ENCODE peak calls at places on chromosomes 7 and 10, in six cellular contexts. One of them, this sample, is unnamed.

GRCh38 chr10:60238408-60239100 is 151.1 kb downstream of the ANK3 start:
- DNase-seq in cardiac muscle cell: peak
- DNase-seq in AG04450: peak
- DNase-seq in right atrium auricular region: no peak
- DNase-seq in esophagus squamous epithelium: no peak
- DNase-seq in pancreas: no peak
- DNase-seq in this sample: no peak

GRCh38 chr7:135721198-135721820 is 6.7 kb downstream of the SLC13A4 start:
- DNase-seq in cardiac muscle cell: no peak
- DNase-seq in AG04450: no peak
- DNase-seq in right atrium auricular region: no peak
- DNase-seq in esophagus squamous epithelium: no peak
- DNase-seq in pancreas: no peak
- DNase-seq in this sample: no peak

GRCh38 chr7:114819629-114820362 is 102.1 kb upstream of the MDFIC start:
- DNase-seq in cardiac muscle cell: peak
- DNase-seq in AG04450: peak
- DNase-seq in right atrium auricular region: no peak
- DNase-seq in esophagus squamous epithelium: no peak
- DNase-seq in pancreas: no peak
- DNase-seq in this sample: no peak

GRCh38 chr7:156109988-156110387 is 297.7 kb upstream of the SHH start:
- DNase-seq in cardiac muscle cell: no peak
- DNase-seq in AG04450: no peak
- DNase-seq in right atrium auricular region: no peak
- DNase-seq in esophagus squamous epithelium: no peak
- DNase-seq in pancreas: no peak
- DNase-seq in this sample: no peak

GRCh38 chr10:58435297-58435696 is 50.1 kb downstream of the TFAM start:
- DNase-seq in cardiac muscle cell: peak
- DNase-seq in AG04450: peak
- DNase-seq in right atrium auricular region: peak
- DNase-seq in esophagus squamous epithelium: no peak
- DNase-seq in pancreas: no peak
- DNase-seq in this sample: no peak

GRCh38 chr7:6628045-6628444 is 9.1 kb upstream of the ZNF316 start:
- DNase-seq in cardiac muscle cell: no peak
- DNase-seq in AG04450: no peak
- DNase-seq in right atrium auricular region: no peak
- DNase-seq in esophagus squamous epithelium: no peak
- DNase-seq in pancreas: no peak
- DNase-seq in this sample: no peak

GRCh38 chr10:50421026-50421719 is 169.9 kb upstream of the ASAH2 start:
- DNase-seq in cardiac muscle cell: peak
- DNase-seq in AG04450: no peak
- DNase-seq in right atrium auricular region: no peak
- DNase-seq in esophagus squamous epithelium: no peak
- DNase-seq in pancreas: no peak
- DNase-seq in this sample: no peak

GRCh38 chr7:48454750-48455192 is 283.5 kb downstream of the ABCA13 start:
- DNase-seq in cardiac muscle cell: no peak
- DNase-seq in AG04450: no peak
- DNase-seq in right atrium auricular region: no peak
- DNase-seq in esophagus squamous epithelium: no peak
- DNase-seq in pancreas: peak
- DNase-seq in this sample: no peak

GRCh38 chr7:159034988-159035387 is 109.7 kb downstream of the VIPR2 start:
- DNase-seq in cardiac muscle cell: no peak
- DNase-seq in AG04450: no peak
- DNase-seq in right atrium auricular region: peak
- DNase-seq in esophagus squamous epithelium: no peak
- DNase-seq in pancreas: no peak
- DNase-seq in this sample: no peak

GRCh38 chr7:95199779-95200558 is 124.4 kb downstream of the PON1 start:
- DNase-seq in cardiac muscle cell: peak
- DNase-seq in AG04450: peak
- DNase-seq in right atrium auricular region: peak
- DNase-seq in esophagus squamous epithelium: no peak
- DNase-seq in pancreas: no peak
- DNase-seq in this sample: peak

GRCh38 chr10:86955501-86956194 is 1.8 kb downstream of the MMRN2 start:
- DNase-seq in cardiac muscle cell: no peak
- DNase-seq in AG04450: no peak
- DNase-seq in right atrium auricular region: no peak
- DNase-seq in esophagus squamous epithelium: no peak
- DNase-seq in pancreas: no peak
- DNase-seq in this sample: peak

GRCh38 chr7:151085691-151086620 is at the start of gene AGAP3:
- DNase-seq in cardiac muscle cell: peak
- DNase-seq in AG04450: no peak
- DNase-seq in right atrium auricular region: peak
- DNase-seq in esophagus squamous epithelium: no peak
- DNase-seq in pancreas: peak
- DNase-seq in this sample: peak

GRCh38 chr7:139739863-139740597 is 37.8 kb downstream of the HIPK2 start:
- DNase-seq in cardiac muscle cell: no peak
- DNase-seq in AG04450: no peak
- DNase-seq in right atrium auricular region: peak
- DNase-seq in esophagus squamous epithelium: no peak
- DNase-seq in pancreas: peak
- DNase-seq in this sample: no peak

GRCh38 chr10:113486531-113486930 is 66.3 kb upstream of the HABP2 start:
- DNase-seq in cardiac muscle cell: no peak
- DNase-seq in AG04450: no peak
- DNase-seq in right atrium auricular region: no peak
- DNase-seq in esophagus squamous epithelium: no peak
- DNase-seq in pancreas: no peak
- DNase-seq in this sample: no peak

GRCh38 chr10:91378061-91378460 is 32.1 kb upstream of the HECTD2 start:
- DNase-seq in cardiac muscle cell: peak
- DNase-seq in AG04450: no peak
- DNase-seq in right atrium auricular region: no peak
- DNase-seq in esophagus squamous epithelium: no peak
- DNase-seq in pancreas: no peak
- DNase-seq in this sample: no peak

GRCh38 chr10:124541076-124541903 is 79.7 kb downstream of the LHPP start:
- DNase-seq in cardiac muscle cell: no peak
- DNase-seq in AG04450: no peak
- DNase-seq in right atrium auricular region: no peak
- DNase-seq in esophagus squamous epithelium: no peak
- DNase-seq in pancreas: no peak
- DNase-seq in this sample: no peak

GRCh38 chr10:12097791-12098190 is 29.0 kb downstream of the DHTKD1 start:
- DNase-seq in cardiac muscle cell: no peak
- DNase-seq in AG04450: no peak
- DNase-seq in right atrium auricular region: no peak
- DNase-seq in esophagus squamous epithelium: no peak
- DNase-seq in pancreas: no peak
- DNase-seq in this sample: no peak

DNA sequence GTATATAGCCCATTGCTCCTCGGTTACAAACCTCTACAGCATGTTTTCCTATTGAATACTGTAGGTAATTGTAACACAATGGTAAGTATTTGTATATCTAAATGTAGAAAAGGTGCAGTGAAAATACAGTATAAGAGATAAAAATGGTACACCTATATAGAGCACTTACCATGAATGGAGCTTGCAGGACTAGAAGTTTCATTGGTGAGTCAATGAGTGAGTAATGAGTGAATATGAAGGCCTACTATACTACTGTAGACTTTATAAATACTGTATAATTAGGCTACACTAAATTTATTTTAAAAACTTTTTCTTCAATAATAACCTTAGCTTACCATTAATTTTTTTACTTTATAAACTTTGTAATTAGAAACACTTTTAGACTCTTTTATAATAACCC is 239.7 kb downstream of the CDK14 start:
- DNase-seq in cardiac muscle cell: no peak
- DNase-seq in AG04450: no peak
- DNase-seq in right atrium auricular region: no peak
- DNase-seq in esophagus squamous epithelium: no peak
- DNase-seq in pancreas: no peak
- DNase-seq in this sample: no peak
- TF ChIP-seq CTCF in cardiac muscle cell: no peak
- TF ChIP-seq CTCF in AG04450: no peak
- TF ChIP-seq CTCF in right atrium auricular region: no peak
- TF ChIP-seq CTCF in esophagus squamous epithelium: no peak
- TF ChIP-seq CTCF in pancreas: no peak
- TF ChIP-seq CTCF in this sample: no peak

GRCh38 chr7:107945332-107945731 is 54.3 kb downstream of the DLD start:
- DNase-seq in cardiac muscle cell: no peak
- DNase-seq in AG04450: no peak
- DNase-seq in right atrium auricular region: no peak
- DNase-seq in esophagus squamous epithelium: no peak
- DNase-seq in pancreas: no peak
- DNase-seq in this sample: no peak
- H3K27ac ChIP-seq in cardiac muscle cell: no peak
- H3K27ac ChIP-seq in AG04450: no peak
- H3K27ac ChIP-seq in right atrium auricular region: peak
- H3K27ac ChIP-seq in esophagus squamous epithelium: no peak
- H3K27ac ChIP-seq in pancreas: no peak
- H3K27ac ChIP-seq in this sample: no peak

DNA sequence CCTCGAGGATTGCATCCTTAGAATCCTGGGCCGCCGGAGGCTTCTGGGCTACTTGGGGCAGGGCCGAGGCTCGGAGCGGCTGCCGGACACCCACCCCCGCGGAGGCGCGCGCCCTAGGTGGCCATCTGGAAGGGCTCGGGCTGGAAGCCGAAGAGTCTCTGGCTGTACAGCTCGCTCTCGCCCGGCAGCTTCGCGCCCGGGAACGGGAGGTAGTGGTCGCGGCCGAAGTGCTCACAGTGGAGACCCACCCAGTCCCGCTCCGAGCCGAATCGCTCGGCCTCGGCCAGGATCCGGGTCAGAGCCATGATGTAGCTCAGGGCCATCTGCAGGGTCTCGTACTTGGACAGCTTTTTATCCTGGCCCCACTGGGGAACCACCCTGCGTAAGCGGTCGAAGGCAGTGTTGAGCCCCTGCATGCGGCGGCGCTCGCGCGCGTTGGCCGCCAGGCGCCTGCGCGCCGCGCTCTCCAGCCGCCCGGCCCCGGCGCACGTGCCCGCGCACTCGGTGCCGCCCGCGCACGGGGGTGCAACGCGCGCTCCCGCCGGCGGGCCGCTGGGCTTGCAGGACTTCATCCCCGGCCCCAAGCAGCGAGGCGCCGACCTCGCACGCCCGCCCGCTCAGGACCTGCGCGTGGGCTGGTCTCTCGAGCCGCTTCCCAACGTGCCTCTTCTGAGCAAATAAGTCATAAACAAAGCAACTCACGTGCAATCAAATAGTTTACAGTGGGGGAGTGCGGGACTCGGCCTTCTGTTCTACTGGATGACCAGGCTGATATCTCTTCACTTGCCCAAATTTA is 609 bp downstream of the ATOH7 start:
- DNase-seq in cardiac muscle cell: peak
- DNase-seq in AG04450: no peak
- DNase-seq in right atrium auricular region: peak
- DNase-seq in esophagus squamous epithelium: no peak
- DNase-seq in pancreas: peak
- DNase-seq in this sample: peak
- TF ChIP-seq CTCF in cardiac muscle cell: peak
- TF ChIP-seq CTCF in AG04450: peak
- TF ChIP-seq CTCF in right atrium auricular region: peak
- TF ChIP-seq CTCF in esophagus squamous epithelium: no peak
- TF ChIP-seq CTCF in pancreas: no peak
- TF ChIP-seq CTCF in this sample: no peak

GRCh38 chr10:31209523-31209922 is 109.5 kb upstream of the ZEB1 start:
- DNase-seq in cardiac muscle cell: no peak
- DNase-seq in AG04450: no peak
- DNase-seq in right atrium auricular region: no peak
- DNase-seq in esophagus squamous epithelium: no peak
- DNase-seq in pancreas: no peak
- DNase-seq in this sample: no peak
- H3K27ac ChIP-seq in cardiac muscle cell: no peak
- H3K27ac ChIP-seq in AG04450: no peak
- H3K27ac ChIP-seq in right atrium auricular region: no peak
- H3K27ac ChIP-seq in esophagus squamous epithelium: no peak
- H3K27ac ChIP-seq in pancreas: no peak
- H3K27ac ChIP-seq in this sample: no peak

GRCh38 chr10:24518411-24518810 is 205.3 kb downstream of the ARHGAP21 start:
- DNase-seq in cardiac muscle cell: no peak
- DNase-seq in AG04450: no peak
- DNase-seq in right atrium auricular region: no peak
- DNase-seq in esophagus squamous epithelium: no peak
- DNase-seq in pancreas: no peak
- DNase-seq in this sample: no peak

GRCh38 chr10:24518981-24519597 is 204.6 kb downstream of the ARHGAP21 start:
- DNase-seq in cardiac muscle cell: peak
- DNase-seq in AG04450: peak
- DNase-seq in right atrium auricular region: peak
- DNase-seq in esophagus squamous epithelium: no peak
- DNase-seq in pancreas: peak
- DNase-seq in this sample: peak

GRCh38 chr10:24515481-24515880 is 208.2 kb downstream of the ARHGAP21 start:
- DNase-seq in cardiac muscle cell: no peak
- DNase-seq in AG04450: no peak
- DNase-seq in right atrium auricular region: no peak
- DNase-seq in esophagus squamous epithelium: no peak
- DNase-seq in pancreas: no peak
- DNase-seq in this sample: no peak

DNA sequence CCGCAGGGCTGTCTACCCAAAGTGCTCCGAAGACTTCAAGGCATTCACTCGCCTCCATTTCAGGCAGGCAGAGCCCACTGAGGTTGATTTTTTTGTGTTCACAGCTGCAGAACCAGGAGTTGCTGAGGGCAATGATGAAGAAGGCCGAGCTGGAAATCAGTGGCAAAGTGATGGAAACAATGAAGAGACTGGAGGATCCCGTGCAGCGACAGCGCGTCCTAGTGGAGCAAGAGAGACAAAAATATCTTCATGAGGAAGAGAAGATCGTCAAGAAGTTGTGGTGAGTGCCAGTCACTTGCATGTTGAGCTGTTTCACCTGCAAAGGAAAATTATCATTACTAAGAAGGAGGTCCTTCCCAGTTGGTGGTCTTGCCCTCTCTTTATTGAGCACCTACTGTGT is 210.5 kb downstream of the ARHGAP21 start:
- DNase-seq in cardiac muscle cell: peak
- DNase-seq in AG04450: no peak
- DNase-seq in right atrium auricular region: no peak
- DNase-seq in esophagus squamous epithelium: no peak
- DNase-seq in pancreas: no peak
- DNase-seq in this sample: peak
- TF ChIP-seq CTCF in cardiac muscle cell: peak
- TF ChIP-seq CTCF in AG04450: peak
- TF ChIP-seq CTCF in right atrium auricular region: peak
- TF ChIP-seq CTCF in esophagus squamous epithelium: peak
- TF ChIP-seq CTCF in pancreas: no peak
- TF ChIP-seq CTCF in this sample: no peak